ENCODE peak calls at places on chromosomes 11 and 22, in four cellular contexts. F is HepG2, K is HCT116, J is GM23338. I is an unnamed sample.

GRCh38 chr11:104700609-104701008 is 197.7 kb downstream of the CASP12 start:
- DNase-seq in F (no peak), K (no peak), J (no peak), I (peak)

GRCh38 chr11:79794484-79795393 is 353.9 kb upstream of the TENM4 start:
- DNase-seq in F (no peak), K (no peak), J (peak), I (no peak)

GRCh38 chr11:128692750-128693578 is 908 bp upstream of the FLI1 start:
- DNase-seq in F (no peak), K (no peak), J (peak), I (no peak)

GRCh38 chr11:45677811-45678515 is 12.5 kb upstream of the CHST1 start:
- DNase-seq in F (no peak), K (no peak), J (no peak), I (no peak)

GRCh38 chr11:111046291-111046690 is 199.2 kb upstream of the POU2AF2 start:
- DNase-seq in F (no peak), K (no peak), J (no peak), I (peak)

GRCh38 chr11:120643254-120643653 is 131.7 kb downstream of the GRIK4 start:
- DNase-seq in F (no peak), K (no peak), J (no peak), I (no peak)

GRCh38 chr11:119091083-119091650 is 6.5 kb downstream of the HMBS start:
- DNase-seq in F (no peak), K (no peak), J (no peak), I (no peak)

GRCh38 chr11:70575396-70576060 is 177.2 kb downstream of the CTTN start:
- DNase-seq in F (peak), K (no peak), J (no peak), I (no peak)

GRCh38 chr11:71478216-71478840 is 25.3 kb downstream of the NADSYN1 start:
- DNase-seq in F (no peak), K (no peak), J (no peak), I (no peak)

GRCh38 chr11:108838804-108839128 is 173.9 kb downstream of the DDX10 start:
- DNase-seq in F (no peak), K (no peak), J (no peak), I (no peak)

GRCh38 chr11:65663634-65664200 is 1.0 kb upstream of the RELA start:
- DNase-seq in F (no peak), K (no peak), J (peak), I (peak)

GRCh38 chr11:69039501-69039900 is 9.2 kb upstream of the TPCN2 start:
- DNase-seq in F (no peak), K (no peak), J (no peak), I (peak)

GRCh38 chr11:15710593-15711260 is 596.0 kb downstream of the INSC start:
- DNase-seq in F (no peak), K (no peak), J (peak), I (no peak)

GRCh38 chr11:15711311-15711710 is 596.6 kb downstream of the INSC start:
- DNase-seq in F (no peak), K (no peak), J (peak), I (no peak)

GRCh38 chr11:15720460-15720859 is 605.7 kb downstream of the INSC start:
- DNase-seq in F (no peak), K (no peak), J (no peak), I (peak)

GRCh38 chr11:15714641-15715399 is 600.1 kb downstream of the INSC start:
- DNase-seq in F (no peak), K (no peak), J (no peak), I (no peak)

GRCh38 chr11:15716550-15716949 is 601.8 kb downstream of the INSC start:
- DNase-seq in F (no peak), K (no peak), J (no peak), I (peak)
- TF ChIP-seq EZH2 in F (no peak), K (no peak), J (no peak), I (no peak)

DNA sequence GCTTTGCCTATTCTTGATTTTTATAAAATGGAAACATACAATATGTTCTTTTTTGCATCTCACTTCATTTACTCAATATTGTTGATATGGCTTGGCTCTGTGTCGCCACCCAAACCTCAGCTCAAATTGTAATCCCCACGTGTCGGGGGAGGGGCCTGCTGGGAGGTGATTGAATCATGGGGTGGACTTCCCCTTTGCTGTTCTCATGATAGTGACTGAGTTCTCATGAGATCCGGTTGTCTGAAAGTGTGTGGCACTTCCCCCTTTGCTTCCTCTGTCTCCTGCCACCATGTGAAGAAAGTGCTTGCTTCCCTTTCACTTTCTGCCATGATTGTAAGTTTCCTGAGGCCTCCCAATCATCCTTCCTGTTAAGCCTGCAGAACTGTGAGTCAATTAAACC is 431.3 kb downstream of the MN1 start:
- DNase-seq in F (no peak), K (no peak), J (no peak), I (no peak)
- H3K4me2 ChIP-seq in F (no peak), K (no peak), J (no peak), I (no peak)

GRCh38 chr22:41925783-41926460 is 684 bp downstream of the TNFRSF13C start:
- DNase-seq in F (peak), K (no peak), J (peak), I (no peak)
- TF ChIP-seq EZH2 in F (no peak), K (no peak), J (peak), I (peak)

GRCh38 chr22:19057999-19058491 is 64.2 kb downstream of the DGCR2 start:
- DNase-seq in F (no peak), K (no peak), J (no peak), I (no peak)

GRCh38 chr22:19061471-19062138 is 60.6 kb downstream of the DGCR2 start:
- DNase-seq in F (no peak), K (no peak), J (no peak), I (no peak)

GRCh38 chr22:19060356-19061009 is 61.7 kb downstream of the DGCR2 start:
- DNase-seq in F (no peak), K (no peak), J (no peak), I (peak)

GRCh38 chr22:19058713-19059451 is 63.3 kb downstream of the DGCR2 start:
- DNase-seq in F (no peak), K (no peak), J (no peak), I (no peak)

GRCh38 chr22:19059481-19060278 is 62.5 kb downstream of the DGCR2 start:
- DNase-seq in F (no peak), K (no peak), J (no peak), I (no peak)
- H3K4me2 ChIP-seq in F (no peak), K (no peak), J (no peak), I (no peak)

GRCh38 chr11:9758676-9759518 is 95.0 kb downstream of the SWAP70 start:
- DNase-seq in F (peak), K (peak), J (peak), I (peak)
- TF ChIP-seq EZH2 in F (no peak), K (no peak), J (no peak), I (no peak)

DNA sequence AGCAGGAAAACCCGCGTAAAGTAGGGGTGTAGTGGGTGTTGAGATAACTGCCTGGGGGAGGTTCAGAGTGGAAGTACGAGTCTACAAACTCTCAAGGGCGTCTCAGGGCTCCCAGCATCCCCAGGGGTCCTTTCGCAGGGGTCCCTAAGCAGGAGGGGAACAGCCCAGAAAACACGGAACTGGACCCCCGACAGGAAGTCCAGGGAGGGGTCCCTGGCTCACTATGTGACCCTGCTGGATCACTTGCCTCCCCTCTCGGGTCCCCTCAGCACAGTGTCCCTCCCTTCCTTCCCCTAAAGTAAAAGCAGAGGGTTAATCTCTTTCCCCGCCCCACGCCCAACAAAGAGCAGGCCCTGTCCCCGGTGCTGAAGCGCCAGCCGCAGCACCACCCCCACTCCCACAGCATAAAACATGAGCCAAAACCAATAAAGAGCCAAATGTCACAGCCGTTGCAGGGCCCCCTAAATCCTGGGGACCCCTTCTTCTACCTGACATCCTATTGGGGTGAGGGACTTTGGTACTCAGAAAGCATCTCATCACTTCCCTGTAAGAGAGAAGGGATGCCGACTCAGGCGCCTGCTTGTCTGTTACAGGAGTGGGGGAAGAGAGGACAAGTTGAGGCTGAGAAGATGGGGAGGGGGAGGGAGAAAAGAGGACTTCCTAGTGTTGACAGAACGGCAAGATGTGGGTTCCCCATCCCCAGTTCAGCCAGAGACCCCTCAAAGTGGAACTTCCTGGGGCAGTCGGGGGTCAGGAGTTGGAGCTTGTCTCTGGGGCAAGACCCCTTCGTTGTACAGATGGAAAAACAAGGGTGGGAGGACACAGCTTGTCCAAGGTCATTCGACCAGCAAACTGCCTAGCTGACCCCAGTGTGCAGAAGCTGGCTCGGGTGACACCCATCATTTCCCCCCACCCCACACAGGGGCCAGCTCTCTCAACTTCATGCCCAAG is 1.4 kb upstream of the NEFH start:
- DNase-seq in F (no peak), K (no peak), J (peak), I (no peak)
- H3K4me2 ChIP-seq in F (no peak), K (peak), J (peak), I (no peak)

DNA sequence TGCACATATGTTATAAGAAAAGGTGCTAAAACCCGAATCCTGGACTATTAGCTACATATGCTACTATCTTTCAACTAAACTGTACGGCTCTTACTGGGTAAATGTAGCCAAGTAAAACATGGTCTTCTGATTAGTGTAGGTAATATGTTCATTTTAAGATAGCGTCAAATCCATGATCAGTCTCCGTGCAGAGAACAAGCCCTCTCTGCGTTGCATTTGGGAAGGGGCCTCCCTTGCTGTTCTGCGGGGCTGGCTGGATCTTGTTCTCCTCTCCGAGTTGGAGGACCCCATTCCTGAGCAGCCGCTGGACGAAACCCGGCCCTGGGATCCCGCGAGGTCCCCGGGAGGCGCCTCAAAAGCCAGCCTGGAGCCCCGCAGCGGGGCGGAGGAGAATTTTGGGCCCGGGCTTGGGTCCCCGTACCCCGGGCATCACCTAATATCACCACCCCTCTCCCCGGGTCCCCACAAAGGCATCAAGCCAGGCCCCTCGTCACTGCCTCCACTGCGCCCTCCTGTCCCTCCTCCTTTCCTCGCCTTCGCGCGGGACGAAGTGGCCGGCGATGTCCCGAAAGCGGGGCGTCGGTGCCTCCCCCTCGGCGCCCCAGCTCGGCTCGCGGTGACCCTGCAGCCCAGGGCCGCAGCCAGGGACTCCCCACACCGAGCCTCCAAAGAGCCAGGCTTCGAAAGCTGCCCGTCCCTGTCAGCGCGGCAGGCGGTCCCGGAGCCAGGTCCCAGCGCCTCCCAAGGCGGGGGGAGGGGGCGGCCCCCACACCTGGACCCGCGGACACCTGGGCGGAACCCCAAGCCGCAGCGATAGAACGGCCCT is 54.5 kb upstream of the FBXO3 start:
- DNase-seq in F (no peak), K (no peak), J (peak), I (no peak)
- TF ChIP-seq EZH2 in F (peak), K (no peak), J (no peak), I (peak)

GRCh38 chr11:102589047-102589459 is 36.1 kb downstream of the MMP20 start:
- DNase-seq in F (no peak), K (no peak), J (no peak), I (no peak)
- H3K4me2 ChIP-seq in F (no peak), K (no peak), J (no peak), I (no peak)

GRCh38 chr22:36218648-36219047 is 17.0 kb upstream of the APOL4 start:
- DNase-seq in F (no peak), K (no peak), J (no peak), I (no peak)

GRCh38 chr22:36223504-36223903 is 15.8 kb downstream of the APOL2 start:
- DNase-seq in F (no peak), K (no peak), J (no peak), I (no peak)

GRCh38 chr22:36222887-36223450 is 16.4 kb downstream of the APOL2 start:
- DNase-seq in F (no peak), K (no peak), J (no peak), I (no peak)

GRCh38 chr22:36221799-36222751 is 17.3 kb downstream of the APOL2 start:
- DNase-seq in F (peak), K (peak), J (peak), I (peak)

GRCh38 chr22:36220457-36220921 is 18.8 kb downstream of the APOL2 start:
- DNase-seq in F (no peak), K (no peak), J (peak), I (peak)
- TF ChIP-seq EZH2 in F (no peak), K (no peak), J (no peak), I (no peak)

GRCh38 chr11:17477084-17477333 is 364 bp upstream of the ABCC8 start:
- DNase-seq in F (no peak), K (no peak), J (no peak), I (no peak)
- H3K4me2 ChIP-seq in F (no peak), K (no peak), J (peak), I (no peak)